ENCODE peak calls at places on chromosome 3, in ten cellular contexts. O is transverse colon, J is GM12878, T is suprapubic skin, M is SK-N-SH, L is sigmoid colon, Y is K562, V is tibial nerve, U is stomach, X is ovary. S is an unnamed sample. For H3K27me3 and H3K4me1, the result is how much of the 10 kb centered on the place peaks cover.

GRCh38 chr3:38458796-38459498 is 5.3 kb downstream of the ACVR2B start:
- DNase-seq in O (peak), J (no peak), T (no peak), M (peak), L (no peak), Y (no peak), V (no peak), U (peak), X (peak), S (no peak)

GRCh38 chr3:162605651-162606204 is 1109.1 kb downstream of the OTOL1 start:
- DNase-seq in O (no peak), J (no peak), T (no peak), M (no peak), L (no peak), Y (no peak), V (no peak), U (no peak), X (no peak), S (no peak)

GRCh38 chr3:146505496-146505895 is 36.1 kb upstream of the PLSCR2 start:
- DNase-seq in O (no peak), J (no peak), T (no peak), M (no peak), L (no peak), Y (no peak), V (no peak), U (no peak), X (no peak), S (no peak)

GRCh38 chr3:69294014-69294771 is 91.7 kb downstream of the FRMD4B start:
- DNase-seq in O (no peak), J (no peak), T (no peak), M (no peak), L (no peak), Y (no peak), V (no peak), U (no peak), X (no peak), S (no peak)

GRCh38 chr3:148319161-148319915 is 378.4 kb upstream of the AGTR1 start:
- DNase-seq in O (no peak), J (peak), T (no peak), M (no peak), L (no peak), Y (no peak), V (no peak), U (no peak), X (no peak), S (no peak)

GRCh38 chr3:107555359-107555758 is 32.6 kb downstream of the BBX start:
- DNase-seq in O (no peak), J (no peak), T (no peak), M (no peak), L (no peak), Y (no peak), V (no peak), U (no peak), X (no peak), S (no peak)

GRCh38 chr3:112811150-112811884 is 35.3 kb downstream of the CD200R1L start:
- DNase-seq in O (no peak), J (no peak), T (no peak), M (no peak), L (peak), Y (no peak), V (peak), U (no peak), X (peak), S (no peak)

GRCh38 chr3:195850857-195851531 is 39.3 kb upstream of the MUC4 start:
- DNase-seq in O (peak), J (peak), T (peak), M (peak), L (peak), Y (peak), V (peak), U (peak), X (peak), S (peak)

GRCh38 chr3:141373232-141373631 is 4.9 kb downstream of the ZBTB38 start:
- DNase-seq in O (no peak), J (no peak), T (no peak), M (no peak), L (no peak), Y (no peak), V (no peak), U (no peak), X (no peak), S (no peak)

GRCh38 chr3:30156586-30157498 is 449.6 kb upstream of the TGFBR2 start:
- DNase-seq in O (no peak), J (no peak), T (no peak), M (no peak), L (no peak), Y (no peak), V (no peak), U (no peak), X (no peak), S (no peak)

GRCh38 chr3:59818033-59818936 is 768.5 kb upstream of the CFAP20DC start:
- DNase-seq in O (peak), J (no peak), T (peak), M (no peak), L (peak), Y (peak), V (peak), U (peak), X (peak), S (peak)

GRCh38 chr3:97504463-97504862 is 260.1 kb upstream of the ARL6 start:
- DNase-seq in O (no peak), J (no peak), T (no peak), M (no peak), L (no peak), Y (no peak), V (no peak), U (no peak), X (no peak), S (no peak)

GRCh38 chr3:48039487-48040190 is 23.4 kb upstream of the MAP4 start:
- DNase-seq in O (no peak), J (no peak), T (no peak), M (no peak), L (no peak), Y (no peak), V (no peak), U (no peak), X (no peak), S (no peak)

GRCh38 chr3:105539897-105540296 is 173.2 kb downstream of the ALCAM start:
- DNase-seq in O (no peak), J (no peak), T (no peak), M (no peak), L (no peak), Y (no peak), V (no peak), U (no peak), X (no peak), S (no peak)

GRCh38 chr3:114378760-114379159 is 84.9 kb downstream of the TIGIT start:
- DNase-seq in O (no peak), J (no peak), T (no peak), M (no peak), L (no peak), Y (no peak), V (no peak), U (no peak), X (no peak), S (no peak)

GRCh38 chr3:38136272-38136806 is 588 bp downstream of the ACAA1 start:
- DNase-seq in O (peak), J (no peak), T (no peak), M (peak), L (no peak), Y (peak), V (no peak), U (peak), X (peak), S (no peak)

GRCh38 chr3:64462203-64463120 is 225.3 kb downstream of the ADAMTS9 start:
- DNase-seq in O (no peak), J (no peak), T (no peak), M (no peak), L (no peak), Y (no peak), V (no peak), U (no peak), X (no peak), S (no peak)

GRCh38 chr3:7543294-7543693 is 682.4 kb downstream of the GRM7 start:
- DNase-seq in O (no peak), J (no peak), T (no peak), M (no peak), L (no peak), Y (no peak), V (no peak), U (no peak), X (no peak), S (no peak)

GRCh38 chr3:108088697-108089096 is 2.1 kb downstream of the CD47 start:
- DNase-seq in O (no peak), J (peak), T (no peak), M (no peak), L (no peak), Y (no peak), V (no peak), U (no peak), X (no peak), S (no peak)

GRCh38 chr3:189502676-189503257 is 128.4 kb upstream of the TP63 start:
- DNase-seq in O (no peak), J (no peak), T (no peak), M (no peak), L (no peak), Y (no peak), V (no peak), U (no peak), X (no peak), S (no peak)

GRCh38 chr3:152269423-152270144 is 855 bp downstream of the MBNL1 start:
- DNase-seq in O (peak), J (no peak), T (peak), M (peak), L (peak), Y (no peak), V (peak), U (peak), X (peak), S (peak)
- TF ChIP-seq EP300 in O (peak), J (no peak), T (peak), M (no peak), L (no peak), Y (no peak), V (peak), U (no peak), X (no peak), S (peak)

DNA sequence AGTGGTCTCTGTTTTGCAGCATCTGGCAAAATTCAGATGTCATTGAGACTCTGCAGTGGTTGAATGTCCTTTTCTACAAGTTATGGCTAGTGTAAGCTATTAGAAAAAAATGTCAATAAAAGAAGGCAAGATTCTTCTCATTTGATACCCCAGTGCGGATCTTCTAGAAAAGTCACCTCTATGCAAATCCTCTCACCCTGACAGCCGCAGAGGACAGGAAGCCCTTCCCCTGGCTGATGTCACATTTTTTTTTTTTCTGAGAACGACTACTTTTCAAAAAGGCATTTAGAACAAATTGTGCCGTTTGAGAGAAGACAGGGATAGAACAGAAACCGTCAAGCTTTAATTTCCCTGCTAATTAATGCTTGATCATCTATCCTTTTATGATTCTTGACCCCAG is 183.6 kb downstream of the OPA1 start:
- DNase-seq in O (no peak), J (no peak), T (no peak), M (no peak), L (no peak), Y (no peak), V (no peak), U (no peak), X (no peak), S (no peak)
- H3K27me3 ChIP-seq in O (under half), J (under half), T (under half), M (under half), L (under half), Y (under half), V (under half), U (under half), X (under half), S (under half)

GRCh38 chr3:32422943-32423342 is 31.3 kb downstream of the CMTM7 start:
- DNase-seq in O (no peak), J (no peak), T (no peak), M (no peak), L (no peak), Y (no peak), V (no peak), U (no peak), X (no peak), S (peak)
- H3K4me1 ChIP-seq in O (under half), J (under half), T (under half), M (under half), L (under half), Y (under half), V (under half), U (half or more), X (under half), S (under half)

GRCh38 chr3:42539871-42540714 is 37.6 kb downstream of the VIPR1 start:
- DNase-seq in O (peak), J (no peak), T (no peak), M (peak), L (peak), Y (peak), V (peak), U (peak), X (no peak), S (no peak)

GRCh38 chr3:42533161-42533897 is 30.9 kb downstream of the VIPR1 start:
- DNase-seq in O (no peak), J (no peak), T (no peak), M (no peak), L (no peak), Y (no peak), V (no peak), U (no peak), X (no peak), S (no peak)

GRCh38 chr3:42535981-42536784 is 33.7 kb downstream of the VIPR1 start:
- DNase-seq in O (peak), J (no peak), T (no peak), M (peak), L (no peak), Y (peak), V (no peak), U (peak), X (no peak), S (no peak)

GRCh38 chr3:42541079-42541478 is 38.6 kb downstream of the VIPR1 start:
- DNase-seq in O (no peak), J (no peak), T (no peak), M (no peak), L (peak), Y (no peak), V (no peak), U (no peak), X (no peak), S (no peak)

GRCh38 chr3:42537350-42537749 is 34.9 kb downstream of the VIPR1 start:
- DNase-seq in O (no peak), J (no peak), T (no peak), M (no peak), L (no peak), Y (no peak), V (no peak), U (no peak), X (no peak), S (no peak)
- TF ChIP-seq EP300 in O (no peak), J (no peak), T (no peak), M (no peak), L (no peak), Y (no peak), V (no peak), U (no peak), X (no peak), S (no peak)

DNA sequence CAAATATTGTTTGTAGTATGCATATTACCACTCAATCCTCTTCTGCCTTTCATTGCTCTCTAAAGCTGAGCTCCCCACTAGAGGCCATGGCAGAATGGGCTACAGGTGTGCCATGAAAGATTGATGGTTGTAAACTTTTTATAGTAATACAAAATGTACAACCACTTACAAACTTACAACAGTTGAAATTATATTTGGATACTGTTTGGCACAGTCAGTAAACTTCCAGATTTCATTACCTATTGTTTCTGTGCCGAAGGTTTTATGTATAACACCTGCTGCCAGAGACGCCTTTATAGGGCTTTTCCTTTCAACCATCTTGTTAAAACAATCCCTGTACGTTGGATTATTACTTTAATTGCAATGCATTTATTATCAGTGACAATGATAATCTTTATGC is 7.0 kb downstream of the ROPN1 start:
- DNase-seq in O (peak), J (no peak), T (no peak), M (no peak), L (no peak), Y (no peak), V (no peak), U (no peak), X (no peak), S (no peak)
- H3K27me3 ChIP-seq in O (under half), J (under half), T (under half), M (under half), L (under half), Y (under half), V (under half), U (half or more), X (under half), S (under half)

GRCh38 chr3:9161298-9161697 is 88.1 kb downstream of the SRGAP3 start:
- DNase-seq in O (no peak), J (no peak), T (no peak), M (no peak), L (no peak), Y (no peak), V (no peak), U (no peak), X (no peak), S (no peak)
- H3K4me1 ChIP-seq in O (under half), J (under half), T (under half), M (under half), L (under half), Y (under half), V (under half), U (under half), X (under half), S (under half)

DNA sequence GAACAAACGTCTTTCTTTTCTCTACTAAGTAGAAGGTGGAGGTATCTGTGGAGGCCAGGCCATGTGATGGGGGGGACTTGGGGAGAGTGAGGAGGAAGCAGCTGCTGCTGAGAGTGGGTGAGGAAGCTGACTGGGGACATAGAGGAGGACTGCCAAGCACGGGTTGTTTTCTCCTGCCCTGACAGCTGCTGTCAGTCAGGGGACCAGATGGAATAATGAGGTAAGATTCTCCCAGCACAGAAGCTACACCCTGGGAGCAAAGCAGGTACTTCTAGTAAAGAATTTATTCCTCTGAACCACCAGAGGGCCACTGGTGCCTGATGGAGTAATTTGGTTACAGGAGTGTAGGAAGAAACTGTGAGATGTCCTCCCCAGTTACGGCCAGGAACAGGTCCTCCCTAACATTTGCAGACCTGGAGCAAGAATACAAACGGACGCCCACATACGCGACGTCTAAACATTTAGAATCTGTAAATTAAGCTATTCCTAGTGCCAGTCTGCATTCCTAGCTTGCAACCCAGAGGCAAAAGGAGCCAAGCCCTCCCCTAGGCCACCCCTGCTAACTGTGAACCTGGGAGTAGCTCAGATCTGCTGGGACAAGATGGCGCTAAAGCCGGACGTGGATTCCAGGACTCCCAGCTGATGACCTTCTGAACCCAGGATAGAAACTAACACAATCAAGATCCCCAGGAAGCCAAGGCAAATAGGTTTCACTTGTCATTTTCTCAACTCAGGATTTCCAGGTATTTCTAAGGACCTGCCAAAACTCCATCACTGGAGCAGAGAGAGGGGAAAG is 14.8 kb downstream of the CRYGS start:
- DNase-seq in O (no peak), J (no peak), T (no peak), M (no peak), L (no peak), Y (no peak), V (no peak), U (no peak), X (no peak), S (no peak)
- TF ChIP-seq EP300 in O (no peak), J (no peak), T (no peak), M (no peak), L (no peak), Y (no peak), V (no peak), U (no peak), X (no peak), S (no peak)

GRCh38 chr3:129972301-129972700 is 2.2 kb upstream of the TRH start:
- DNase-seq in O (no peak), J (no peak), T (no peak), M (no peak), L (no peak), Y (no peak), V (no peak), U (no peak), X (no peak), S (no peak)

GRCh38 chr3:129974451-129975331 is at the start of gene TRH:
- DNase-seq in O (no peak), J (no peak), T (no peak), M (peak), L (no peak), Y (no peak), V (no peak), U (no peak), X (peak), S (no peak)

GRCh38 chr3:129970603-129971002 is 3.9 kb upstream of the TRH start:
- DNase-seq in O (no peak), J (no peak), T (no peak), M (no peak), L (no peak), Y (no peak), V (no peak), U (no peak), X (no peak), S (no peak)

GRCh38 chr3:129973853-129974252 is 667 bp upstream of the TRH start:
- DNase-seq in O (no peak), J (no peak), T (no peak), M (no peak), L (no peak), Y (no peak), V (no peak), U (no peak), X (no peak), S (no peak)

DNA sequence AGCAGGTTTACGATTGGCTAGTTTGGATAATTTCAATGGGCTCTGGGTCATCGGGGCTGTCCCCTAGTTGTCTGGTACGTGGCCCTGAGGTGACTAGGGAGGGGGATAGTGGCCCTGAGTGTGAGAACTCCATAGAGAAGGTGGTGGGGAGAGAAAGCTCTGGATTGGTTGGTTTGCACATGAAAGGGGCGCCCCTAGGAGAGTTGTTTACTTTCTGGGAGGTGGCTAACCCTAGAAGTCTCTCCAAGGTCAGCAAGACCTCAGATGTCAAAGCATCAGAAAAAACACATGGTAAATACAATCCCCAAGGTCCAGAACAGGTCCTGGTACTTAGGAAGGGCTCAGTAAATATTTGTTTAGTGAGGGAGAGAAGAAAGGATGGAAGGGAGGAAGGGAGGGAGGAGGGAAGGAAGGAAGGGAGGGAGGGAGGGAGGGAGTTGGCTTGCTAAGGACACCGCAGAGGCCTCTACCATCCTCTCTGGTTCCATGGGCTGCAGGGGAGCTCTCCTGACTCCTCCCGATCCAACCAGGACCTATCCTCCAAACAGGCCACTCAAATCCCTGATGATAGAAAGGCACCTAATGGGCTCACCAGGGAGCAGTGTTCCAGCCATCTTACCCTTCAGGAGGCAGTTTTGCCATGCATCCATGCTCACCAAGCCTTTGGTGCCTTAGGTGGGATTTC is 3.0 kb upstream of the TRH start:
- DNase-seq in O (no peak), J (no peak), T (no peak), M (no peak), L (no peak), Y (peak), V (no peak), U (no peak), X (no peak), S (no peak)
- H3K27me3 ChIP-seq in O (under half), J (under half), T (under half), M (under half), L (under half), Y (under half), V (under half), U (under half), X (under half), S (under half)

S was measured in esophagus muscularis mucosa.